ENCODE peak calls at places on chromosomes 16 and 17, in seven cellular contexts. C is IMR-90, W is mesenchymal stem cell, N is neuronal stem cell, F is H9, H is H1, A is trophoblast cell. V is an unnamed sample.

GRCh38 chr16:52515068-52515671 is 31.8 kb downstream of the TOX3 start:
- DNase-seq in C (no peak), W (no peak), N (no peak), F (no peak), H (no peak), A (no peak), V (no peak)

GRCh38 chr17:37358098-37358829 is 17.5 kb upstream of the C17orf78 start:
- DNase-seq in C (peak), W (peak), N (peak), F (peak), H (peak), A (no peak), V (peak)

GRCh38 chr17:45675892-45676291 is 108.2 kb upstream of the CRHR1 start:
- DNase-seq in C (no peak), W (no peak), N (no peak), F (no peak), H (no peak), A (no peak), V (no peak)

GRCh38 chr16:67967956-67968439 is 439 bp downstream of the SLC12A4 start:
- DNase-seq in C (peak), W (peak), N (peak), F (no peak), H (peak), A (peak), V (peak)

GRCh38 chr17:40343126-40344119 is 21.1 kb downstream of the GJD3 start:
- DNase-seq in C (no peak), W (no peak), N (no peak), F (no peak), H (no peak), A (peak), V (no peak)

GRCh38 chr16:1331712-1332617 is 1.5 kb upstream of the BAIAP3 start:
- DNase-seq in C (peak), W (peak), N (no peak), F (peak), H (peak), A (peak), V (peak)

GRCh38 chr16:14505846-14506245 is 124.2 kb downstream of the PARN start:
- DNase-seq in C (peak), W (peak), N (no peak), F (no peak), H (no peak), A (no peak), V (no peak)

GRCh38 chr16:15055141-15056053 is 477 bp downstream of the NTAN1 start:
- DNase-seq in C (peak), W (peak), N (no peak), F (no peak), H (peak), A (peak), V (peak)

GRCh38 chr17:69342896-69343644 is 16.1 kb upstream of the ABCA5 start:
- DNase-seq in C (no peak), W (no peak), N (no peak), F (no peak), H (no peak), A (no peak), V (no peak)

GRCh38 chr17:12727881-12728280 is 61.4 kb upstream of the ARHGAP44 start:
- DNase-seq in C (peak), W (peak), N (no peak), F (no peak), H (no peak), A (peak), V (no peak)

GRCh38 chr17:16171613-16172012 is 43.7 kb downstream of the NCOR1 start:
- DNase-seq in C (peak), W (no peak), N (no peak), F (no peak), H (no peak), A (no peak), V (no peak)

GRCh38 chr16:88772871-88773811 is 11.9 kb downstream of the PIEZO1 start:
- DNase-seq in C (peak), W (peak), N (no peak), F (no peak), H (no peak), A (peak), V (peak)

GRCh38 chr16:28821874-28822519 is 802 bp upstream of the ATXN2L start:
- DNase-seq in C (no peak), W (no peak), N (no peak), F (no peak), H (no peak), A (peak), V (peak)

GRCh38 chr17:44108440-44109311 is 14.8 kb downstream of the HDAC5 start:
- DNase-seq in C (peak), W (peak), N (no peak), F (no peak), H (no peak), A (peak), V (no peak)

GRCh38 chr17:31132977-31133376 is 38.2 kb downstream of the NF1 start:
- DNase-seq in C (no peak), W (no peak), N (no peak), F (no peak), H (no peak), A (no peak), V (no peak)

GRCh38 chr17:55283256-55283965 is 18.7 kb downstream of the HLF start:
- DNase-seq in C (no peak), W (no peak), N (no peak), F (no peak), H (no peak), A (no peak), V (no peak)

GRCh38 chr17:40542562-40543411 is 22.5 kb downstream of the CCR7 start:
- DNase-seq in C (peak), W (peak), N (no peak), F (peak), H (no peak), A (no peak), V (no peak)

GRCh38 chr16:9134739-9135138 is 43.3 kb downstream of the HAPSTR1 start:
- DNase-seq in C (peak), W (peak), N (peak), F (peak), H (peak), A (peak), V (peak)

GRCh38 chr16:53872248-53873221 is 168.6 kb downstream of the FTO start:
- DNase-seq in C (peak), W (peak), N (no peak), F (no peak), H (no peak), A (peak), V (no peak)

GRCh38 chr17:28482551-28483199 is 9.2 kb downstream of the SLC13A2 start:
- DNase-seq in C (no peak), W (no peak), N (no peak), F (no peak), H (no peak), A (no peak), V (no peak)

GRCh38 chr16:2296662-2297505 is 29.0 kb upstream of the RNPS1 start:
- DNase-seq in C (no peak), W (no peak), N (no peak), F (peak), H (peak), A (peak), V (peak)

GRCh38 chr16:78686601-78687000 is 587.1 kb downstream of the WWOX start:
- DNase-seq in C (no peak), W (peak), N (no peak), F (no peak), H (no peak), A (no peak), V (no peak)

GRCh38 chr17:28916302-28916934 is 13.5 kb upstream of the DHRS13 start:
- DNase-seq in C (peak), W (peak), N (no peak), F (no peak), H (no peak), A (peak), V (peak)

GRCh38 chr17:62807812-62808575 is at the start of gene MARCHF10:
- DNase-seq in C (no peak), W (no peak), N (peak), F (peak), H (peak), A (peak), V (peak)

GRCh38 chr17:6536566-6537065 is 19.7 kb downstream of the PITPNM3 start:
- DNase-seq in C (no peak), W (no peak), N (no peak), F (peak), H (no peak), A (no peak), V (no peak)

GRCh38 chr17:54172654-54173316 is 350.1 kb downstream of the KIF2B start:
- DNase-seq in C (no peak), W (peak), N (no peak), F (peak), H (peak), A (peak), V (peak)

GRCh38 chr17:17889922-17890321 is 53.1 kb upstream of the SREBF1 start:
- DNase-seq in C (no peak), W (no peak), N (no peak), F (no peak), H (no peak), A (no peak), V (no peak)

GRCh38 chr16:79316004-79316458 is 284.5 kb downstream of the MAF start:
- DNase-seq in C (no peak), W (no peak), N (no peak), F (no peak), H (no peak), A (no peak), V (no peak)

GRCh38 chr17:60153606-60154355 is 4.0 kb downstream of the CA4 start:
- DNase-seq in C (no peak), W (no peak), N (no peak), F (peak), H (no peak), A (no peak), V (no peak)

GRCh38 chr16:49603956-49604355 is 230.4 kb downstream of the C16orf78 start:
- DNase-seq in C (no peak), W (no peak), N (no peak), F (peak), H (peak), A (no peak), V (no peak)

GRCh38 chr17:80782536-80783427 is 208.9 kb upstream of the CHMP6 start:
- DNase-seq in C (peak), W (peak), N (no peak), F (peak), H (no peak), A (peak), V (peak)

GRCh38 chr17:5263441-5263840 is 18.6 kb upstream of the RABEP1 start:
- DNase-seq in C (no peak), W (no peak), N (no peak), F (no peak), H (no peak), A (peak), V (no peak)
- H3K4ac ChIP-seq in C (no peak), W (no peak), N (no peak), F (no peak), H (no peak), A (no peak), V (no peak)

GRCh38 chr17:14301761-14302401 is 1.0 kb downstream of the HS3ST3B1 start:
- DNase-seq in C (peak), W (peak), N (no peak), F (peak), H (peak), A (peak), V (no peak)
- H4K8ac ChIP-seq in C (peak), W (peak), N (no peak), F (no peak), H (no peak), A (no peak), V (no peak)

DNA sequence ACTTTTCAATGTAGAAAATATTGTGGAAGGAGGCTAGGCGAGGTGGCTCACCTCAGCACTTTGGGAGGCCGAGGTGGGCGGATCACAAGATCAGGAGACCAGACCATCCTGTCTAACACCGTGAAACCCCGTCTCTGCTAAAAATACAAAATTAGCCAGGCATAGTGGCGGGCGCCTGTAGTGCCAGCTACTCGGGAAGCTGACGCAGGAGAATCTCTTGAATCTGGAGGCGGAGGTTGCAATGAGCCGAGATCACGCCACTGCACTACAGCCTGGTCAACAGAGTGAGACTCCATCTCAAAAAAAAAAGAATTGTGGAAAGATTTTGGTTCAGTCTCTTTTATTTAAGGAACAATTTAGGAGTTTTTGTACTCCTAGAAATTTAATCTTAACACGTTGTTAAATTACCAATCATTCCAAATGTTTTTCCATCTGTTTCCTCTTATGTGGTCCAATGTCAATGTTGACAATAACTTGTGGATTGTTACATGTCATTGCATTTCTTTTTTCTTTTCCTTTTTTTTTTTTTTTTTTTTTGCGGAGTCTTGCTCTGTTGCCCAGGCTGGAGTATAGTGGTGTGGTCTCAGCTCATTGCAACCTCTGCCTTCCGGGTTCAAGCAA is 124.6 kb upstream of the HAS3 start:
- DNase-seq in C (no peak), W (no peak), N (no peak), F (no peak), H (no peak), A (no peak), V (no peak)
- H3K9ac ChIP-seq in C (no peak), W (no peak), N (no peak), F (no peak), H (no peak), A (no peak), V (no peak)

GRCh38 chr16:69840975-69841374 is 78.8 kb downstream of the WWP2 start:
- DNase-seq in C (no peak), W (no peak), N (no peak), F (no peak), H (no peak), A (no peak), V (peak)

GRCh38 chr16:69839240-69839688 is 77.1 kb downstream of the WWP2 start:
- DNase-seq in C (no peak), W (no peak), N (no peak), F (no peak), H (no peak), A (no peak), V (no peak)

GRCh38 chr16:69838417-69838990 is 76.4 kb downstream of the WWP2 start:
- DNase-seq in C (no peak), W (no peak), N (no peak), F (no peak), H (no peak), A (no peak), V (no peak)

GRCh38 chr16:69837380-69837779 is 75.2 kb downstream of the WWP2 start:
- DNase-seq in C (no peak), W (no peak), N (no peak), F (no peak), H (no peak), A (no peak), V (no peak)

DNA sequence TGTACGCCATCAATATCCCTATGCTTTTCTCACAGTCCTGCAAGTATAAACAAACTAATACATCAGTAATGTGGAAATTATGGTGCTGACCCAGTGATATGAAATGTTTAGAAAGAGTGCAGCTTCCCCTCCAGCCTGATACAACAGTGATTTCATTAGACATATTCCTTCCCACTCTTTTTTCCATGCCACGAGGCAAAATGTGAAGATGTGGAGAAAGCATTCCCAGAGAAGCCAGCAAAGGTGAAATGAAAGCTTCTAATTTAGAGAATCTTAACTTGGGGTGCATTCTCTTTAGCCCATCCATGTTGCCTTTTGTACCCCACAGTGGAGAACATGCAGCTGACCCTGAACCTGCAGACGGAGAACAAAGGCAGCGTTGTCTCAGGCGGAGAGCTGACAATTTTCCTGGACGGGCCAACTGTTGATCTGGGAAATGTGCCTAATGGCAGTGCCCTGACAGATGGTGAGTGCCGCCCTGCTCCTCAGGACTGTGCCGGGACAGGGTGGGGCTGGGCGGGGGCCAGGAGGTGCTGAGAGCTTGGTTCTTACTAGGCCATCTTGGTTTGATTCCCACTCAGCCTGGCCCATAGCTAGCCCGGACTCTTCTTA is 77.8 kb downstream of the WWP2 start:
- DNase-seq in C (no peak), W (no peak), N (no peak), F (no peak), H (no peak), A (no peak), V (no peak)
- H3K4ac ChIP-seq in C (no peak), W (no peak), N (no peak), F (no peak), H (no peak), A (no peak), V (no peak)

DNA sequence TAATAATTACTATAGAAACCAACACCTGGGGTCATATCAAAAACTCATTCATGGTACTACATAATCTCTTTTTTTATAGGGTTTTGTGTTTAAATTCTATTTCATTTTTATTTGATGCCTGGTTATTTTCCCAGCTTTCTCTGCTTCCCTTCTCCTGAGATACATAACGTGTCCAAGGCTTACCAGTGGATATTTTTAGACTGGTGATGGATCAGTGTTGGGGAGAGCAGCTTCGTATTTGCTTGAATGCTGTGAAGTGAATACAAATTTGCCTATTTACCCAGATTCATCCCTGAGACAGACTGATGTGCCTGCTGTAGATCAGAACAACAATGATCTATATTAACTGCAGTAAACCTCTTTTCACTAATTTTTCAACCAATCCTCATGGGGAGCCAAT is 43.2 kb upstream of the FOXJ1 start:
- DNase-seq in C (no peak), W (no peak), N (no peak), F (no peak), H (no peak), A (no peak), V (no peak)
- H4K8ac ChIP-seq in C (no peak), W (no peak), N (no peak), F (no peak), H (no peak), A (no peak), V (no peak)

GRCh38 chr16:54930034-54930938 is at the start of gene IRX5:
- DNase-seq in C (peak), W (peak), N (peak), F (peak), H (peak), A (peak), V (peak)

GRCh38 chr16:54933281-54934150 is 2.9 kb downstream of the IRX5 start:
- DNase-seq in C (no peak), W (no peak), N (peak), F (peak), H (peak), A (no peak), V (peak)

GRCh38 chr16:54931041-54931756 is 534 bp downstream of the IRX5 start:
- DNase-seq in C (no peak), W (peak), N (peak), F (peak), H (peak), A (no peak), V (peak)

GRCh38 chr16:54932737-54933254 is 2.1 kb downstream of the IRX5 start:
- DNase-seq in C (no peak), W (no peak), N (peak), F (peak), H (peak), A (no peak), V (peak)

DNA sequence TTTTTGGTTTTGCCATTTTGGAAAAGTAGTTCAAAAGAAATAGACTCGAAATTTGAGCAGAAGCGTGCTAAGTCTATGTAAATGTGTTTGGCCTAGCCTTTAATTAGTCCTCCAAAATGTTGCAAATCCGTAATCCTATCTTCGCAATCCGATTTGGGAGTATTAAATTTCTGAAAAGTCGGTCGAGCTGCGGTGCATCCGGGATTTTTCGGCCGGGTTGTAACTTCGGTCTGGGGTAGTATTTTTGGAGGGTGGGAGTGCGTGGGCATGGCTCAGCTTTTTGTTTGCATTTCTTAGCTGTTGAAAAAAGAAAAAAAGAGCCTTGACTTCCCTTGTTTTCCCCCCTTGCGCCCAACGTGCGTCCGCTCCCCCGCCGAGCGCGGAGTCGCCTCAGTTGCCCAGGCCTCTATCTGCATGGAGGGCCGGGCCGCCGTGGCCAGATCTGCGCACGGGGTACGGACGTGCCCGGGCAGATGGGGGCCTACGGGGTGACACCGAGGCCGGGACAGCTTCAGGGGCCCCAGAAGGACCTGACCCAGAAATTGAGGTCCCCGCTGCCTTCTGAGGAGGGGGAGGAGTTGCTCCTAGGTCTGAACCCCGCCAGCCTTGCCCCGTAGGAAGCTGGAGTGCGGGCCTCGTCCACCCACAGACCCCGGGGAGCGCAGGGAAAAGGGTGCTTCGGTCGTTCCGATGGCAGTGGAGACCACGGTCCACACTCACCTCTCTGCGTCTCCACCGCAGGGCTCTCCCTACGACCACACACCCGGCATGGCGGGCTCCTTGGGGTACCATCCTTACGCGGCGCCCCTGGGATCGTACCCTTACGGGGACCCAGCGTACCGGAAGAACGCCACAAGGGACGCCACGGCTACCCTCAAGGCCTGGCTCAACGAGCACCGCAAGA is 1.3 kb downstream of the IRX5 start:
- DNase-seq in C (no peak), W (no peak), N (no peak), F (no peak), H (peak), A (no peak), V (no peak)
- H3K9ac ChIP-seq in C (no peak), W (peak), N (peak), F (no peak), H (no peak), A (no peak), V (peak)

V was measured in mesendoderm.